ENCODE peak calls at places on chromosome 20, in five cellular contexts. One of them, this sample, is unnamed. For H3K4me1, the result is how much of the 10 kb centered on the place peaks cover.

GRCh38 chr20:667351-668034 is 8.1 kb downstream of the SCRT2 start:
- DNase-seq in GM12878: no peak
- DNase-seq in ascending aorta: peak
- DNase-seq in heart left ventricle: peak
- DNase-seq in breast epithelium: no peak
- DNase-seq in this sample: peak

GRCh38 chr20:59938221-59938620 is 1.9 kb downstream of the PPP1R3D start:
- DNase-seq in GM12878: no peak
- DNase-seq in ascending aorta: no peak
- DNase-seq in heart left ventricle: no peak
- DNase-seq in breast epithelium: no peak
- DNase-seq in this sample: no peak

GRCh38 chr20:454951-455350 is 7.4 kb downstream of the TBC1D20 start:
- DNase-seq in GM12878: no peak
- DNase-seq in ascending aorta: no peak
- DNase-seq in heart left ventricle: no peak
- DNase-seq in breast epithelium: no peak
- DNase-seq in this sample: no peak

GRCh38 chr20:36086767-36087166 is 67.8 kb upstream of the EPB41L1 start:
- DNase-seq in GM12878: no peak
- DNase-seq in ascending aorta: no peak
- DNase-seq in heart left ventricle: no peak
- DNase-seq in breast epithelium: no peak
- DNase-seq in this sample: no peak

GRCh38 chr20:11117808-11118528 is 444.2 kb upstream of the JAG1 start:
- DNase-seq in GM12878: no peak
- DNase-seq in ascending aorta: no peak
- DNase-seq in heart left ventricle: no peak
- DNase-seq in breast epithelium: no peak
- DNase-seq in this sample: no peak

GRCh38 chr20:419556-420168 is 11.6 kb downstream of the RBCK1 start:
- DNase-seq in GM12878: no peak
- DNase-seq in ascending aorta: no peak
- DNase-seq in heart left ventricle: no peak
- DNase-seq in breast epithelium: no peak
- DNase-seq in this sample: peak

GRCh38 chr20:49400410-49400809 is 82.1 kb downstream of the KCNB1 start:
- DNase-seq in GM12878: no peak
- DNase-seq in ascending aorta: peak
- DNase-seq in heart left ventricle: peak
- DNase-seq in breast epithelium: no peak
- DNase-seq in this sample: no peak

GRCh38 chr20:23331951-23332350 is 18.6 kb upstream of the NXT1 start:
- DNase-seq in GM12878: no peak
- DNase-seq in ascending aorta: no peak
- DNase-seq in heart left ventricle: no peak
- DNase-seq in breast epithelium: no peak
- DNase-seq in this sample: no peak

GRCh38 chr20:17570347-17571152 is 675 bp downstream of the DSTN start:
- DNase-seq in GM12878: no peak
- DNase-seq in ascending aorta: peak
- DNase-seq in heart left ventricle: peak
- DNase-seq in breast epithelium: peak
- DNase-seq in this sample: peak

GRCh38 chr20:61796738-61797137 is 268.9 kb downstream of the TAF4 start:
- DNase-seq in GM12878: no peak
- DNase-seq in ascending aorta: no peak
- DNase-seq in heart left ventricle: no peak
- DNase-seq in breast epithelium: no peak
- DNase-seq in this sample: no peak

GRCh38 chr20:63162206-63162770 is 53.6 kb downstream of the YTHDF1 start:
- DNase-seq in GM12878: no peak
- DNase-seq in ascending aorta: no peak
- DNase-seq in heart left ventricle: peak
- DNase-seq in breast epithelium: no peak
- DNase-seq in this sample: no peak

GRCh38 chr20:44084891-44085290 is 102.1 kb downstream of the JPH2 start:
- DNase-seq in GM12878: no peak
- DNase-seq in ascending aorta: peak
- DNase-seq in heart left ventricle: no peak
- DNase-seq in breast epithelium: no peak
- DNase-seq in this sample: no peak

GRCh38 chr20:7723284-7723683 is 217.0 kb downstream of the HAO1 start:
- DNase-seq in GM12878: no peak
- DNase-seq in ascending aorta: no peak
- DNase-seq in heart left ventricle: no peak
- DNase-seq in breast epithelium: no peak
- DNase-seq in this sample: no peak
- TF ChIP-seq CTCF in GM12878: no peak
- TF ChIP-seq CTCF in ascending aorta: no peak
- TF ChIP-seq CTCF in heart left ventricle: no peak
- TF ChIP-seq CTCF in breast epithelium: no peak
- TF ChIP-seq CTCF in this sample: no peak

DNA sequence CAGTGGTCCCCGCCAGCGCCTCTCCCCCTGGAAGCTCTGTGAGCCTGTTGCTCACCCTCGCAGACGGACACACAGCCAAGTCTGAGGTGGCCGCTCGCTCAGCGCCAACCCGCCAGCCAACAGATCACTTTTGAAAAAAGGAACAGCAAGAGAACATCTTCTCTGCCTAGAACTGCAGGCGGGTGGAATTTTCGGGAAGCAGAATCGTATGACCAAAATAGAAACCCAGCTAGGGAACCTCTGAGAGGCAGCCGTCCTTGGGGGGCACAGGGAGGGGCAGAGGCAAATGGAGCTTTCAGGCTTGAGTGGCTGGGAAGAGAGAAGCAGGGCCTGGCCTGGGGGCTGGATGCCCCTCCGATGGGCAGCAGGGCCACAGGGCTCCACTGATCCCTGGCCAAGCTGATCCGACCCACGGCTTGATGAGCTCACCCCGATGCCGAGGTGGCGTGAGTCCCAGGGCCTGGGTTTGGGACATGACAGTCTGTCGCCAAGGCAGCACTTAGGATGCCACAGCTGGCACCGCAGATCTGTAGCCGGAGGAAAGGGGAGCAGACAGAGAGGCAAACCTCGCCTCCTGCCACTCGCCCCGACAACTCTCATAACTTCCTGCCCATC is 9.8 kb downstream of the NFATC2 start:
- DNase-seq in GM12878: no peak
- DNase-seq in ascending aorta: peak
- DNase-seq in heart left ventricle: peak
- DNase-seq in breast epithelium: no peak
- DNase-seq in this sample: no peak
- H3K4me1 ChIP-seq in GM12878: half or more
- H3K4me1 ChIP-seq in ascending aorta: under half
- H3K4me1 ChIP-seq in heart left ventricle: under half
- H3K4me1 ChIP-seq in breast epithelium: under half
- H3K4me1 ChIP-seq in this sample: under half

DNA sequence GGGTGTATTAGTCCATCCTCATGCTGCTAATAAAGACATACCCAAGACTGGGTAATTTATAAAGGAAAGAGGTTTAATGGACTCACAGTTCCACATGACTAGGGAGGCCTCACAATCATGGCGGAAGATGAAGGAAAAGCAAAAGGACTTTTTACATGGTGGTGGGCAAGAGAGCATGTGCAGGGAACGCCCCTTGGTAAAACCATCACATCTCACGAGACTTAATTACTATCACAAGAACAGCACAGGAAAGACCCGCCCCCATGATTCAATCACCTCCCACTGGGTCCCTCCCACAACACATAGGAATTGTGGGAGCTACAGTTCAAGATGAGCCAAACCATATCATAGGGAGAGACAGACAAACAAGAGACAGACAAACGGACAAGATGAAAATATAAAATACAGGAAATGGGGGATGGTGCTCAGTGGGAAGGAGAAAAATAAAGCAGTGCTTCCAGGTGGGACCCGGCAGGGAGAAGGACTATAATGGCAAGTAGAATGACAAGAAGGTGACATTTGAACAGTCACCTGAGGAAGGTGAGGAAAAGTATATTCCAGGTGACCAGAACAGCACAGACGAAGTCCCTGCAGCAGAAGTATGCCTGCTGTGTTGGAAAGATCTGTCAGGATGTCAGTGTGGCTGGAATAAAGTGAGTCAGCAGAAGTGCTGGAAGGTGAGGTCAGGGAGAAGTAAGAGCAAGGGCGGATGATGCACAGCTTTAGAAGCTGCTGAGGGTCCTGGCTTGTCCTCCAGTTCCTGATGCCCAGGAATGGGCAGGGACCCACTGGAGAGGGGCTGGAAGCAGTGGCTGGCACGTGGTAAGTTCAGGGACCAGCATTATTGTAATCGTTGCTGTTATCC is 61.1 kb downstream of the SLC2A10 start:
- DNase-seq in GM12878: no peak
- DNase-seq in ascending aorta: no peak
- DNase-seq in heart left ventricle: no peak
- DNase-seq in breast epithelium: no peak
- DNase-seq in this sample: no peak
- H3K4me3 ChIP-seq in GM12878: no peak
- H3K4me3 ChIP-seq in ascending aorta: no peak
- H3K4me3 ChIP-seq in heart left ventricle: no peak
- H3K4me3 ChIP-seq in breast epithelium: no peak
- H3K4me3 ChIP-seq in this sample: no peak

GRCh38 chr20:33915726-33916331 is 77.9 kb upstream of the RALY start:
- DNase-seq in GM12878: no peak
- DNase-seq in ascending aorta: no peak
- DNase-seq in heart left ventricle: no peak
- DNase-seq in breast epithelium: no peak
- DNase-seq in this sample: peak
- TF ChIP-seq CTCF in GM12878: peak
- TF ChIP-seq CTCF in ascending aorta: peak
- TF ChIP-seq CTCF in heart left ventricle: peak
- TF ChIP-seq CTCF in breast epithelium: no peak
- TF ChIP-seq CTCF in this sample: peak

This sample was measured in mucosa of descending colon.